ENCODE peak calls at places on chromosomes 11 and 22, in four cellular contexts. One of them, this sample, is unnamed.

GRCh38 chr11:78080818-78081495 is 1.3 kb upstream of the NDUFC2 start:
- DNase-seq in Calu3: peak
- DNase-seq in CD4-positive, alpha-beta memory T cell: no peak
- DNase-seq in T follicular helper cell: no peak
- DNase-seq in this sample: no peak

GRCh38 chr11:58301576-58301975 is 33.5 kb upstream of the OR10W1 start:
- DNase-seq in Calu3: no peak
- DNase-seq in CD4-positive, alpha-beta memory T cell: no peak
- DNase-seq in T follicular helper cell: no peak
- DNase-seq in this sample: no peak

GRCh38 chr22:46934746-46935491 is 172.5 kb downstream of the TBC1D22A start:
- DNase-seq in Calu3: peak
- DNase-seq in CD4-positive, alpha-beta memory T cell: no peak
- DNase-seq in T follicular helper cell: no peak
- DNase-seq in this sample: no peak

GRCh38 chr22:30893434-30894370 is 74.9 kb downstream of the MORC2 start:
- DNase-seq in Calu3: no peak
- DNase-seq in CD4-positive, alpha-beta memory T cell: peak
- DNase-seq in T follicular helper cell: no peak
- DNase-seq in this sample: peak

GRCh38 chr11:70005107-70005818 is 72.9 kb upstream of the ANO1 start:
- DNase-seq in Calu3: no peak
- DNase-seq in CD4-positive, alpha-beta memory T cell: no peak
- DNase-seq in T follicular helper cell: no peak
- DNase-seq in this sample: no peak

GRCh38 chr22:19407649-19408606 is 23.6 kb downstream of the HIRA start:
- DNase-seq in Calu3: no peak
- DNase-seq in CD4-positive, alpha-beta memory T cell: no peak
- DNase-seq in T follicular helper cell: no peak
- DNase-seq in this sample: no peak

GRCh38 chr22:29457730-29458129 is 19.3 kb downstream of the RFPL1 start:
- DNase-seq in Calu3: peak
- DNase-seq in CD4-positive, alpha-beta memory T cell: no peak
- DNase-seq in T follicular helper cell: no peak
- DNase-seq in this sample: no peak

GRCh38 chr11:35549787-35550186 is 24.4 kb upstream of the PAMR1 start:
- DNase-seq in Calu3: no peak
- DNase-seq in CD4-positive, alpha-beta memory T cell: no peak
- DNase-seq in T follicular helper cell: no peak
- DNase-seq in this sample: no peak

GRCh38 chr11:117946842-117947526 is 17.8 kb upstream of the TMPRSS13 start:
- DNase-seq in Calu3: peak
- DNase-seq in CD4-positive, alpha-beta memory T cell: peak
- DNase-seq in T follicular helper cell: peak
- DNase-seq in this sample: peak

GRCh38 chr22:22380098-22381030 is 128.2 kb downstream of the ZNF280B start:
- DNase-seq in Calu3: peak
- DNase-seq in CD4-positive, alpha-beta memory T cell: no peak
- DNase-seq in T follicular helper cell: no peak
- DNase-seq in this sample: no peak

GRCh38 chr11:117780456-117780855 is 16.6 kb downstream of the DSCAML1 start:
- DNase-seq in Calu3: no peak
- DNase-seq in CD4-positive, alpha-beta memory T cell: no peak
- DNase-seq in T follicular helper cell: no peak
- DNase-seq in this sample: no peak

GRCh38 chr11:76830639-76831312 is 29.9 kb upstream of the ACER3 start:
- DNase-seq in Calu3: no peak
- DNase-seq in CD4-positive, alpha-beta memory T cell: no peak
- DNase-seq in T follicular helper cell: no peak
- DNase-seq in this sample: no peak

GRCh38 chr11:45400594-45400993 is 114.5 kb upstream of the SYT13 start:
- DNase-seq in Calu3: no peak
- DNase-seq in CD4-positive, alpha-beta memory T cell: no peak
- DNase-seq in T follicular helper cell: no peak
- DNase-seq in this sample: no peak

GRCh38 chr11:995058-995751 is 41.3 kb downstream of the MUC6 start:
- DNase-seq in Calu3: no peak
- DNase-seq in CD4-positive, alpha-beta memory T cell: no peak
- DNase-seq in T follicular helper cell: no peak
- DNase-seq in this sample: no peak

GRCh38 chr11:9901931-9902330 is 238.1 kb downstream of the SWAP70 start:
- DNase-seq in Calu3: no peak
- DNase-seq in CD4-positive, alpha-beta memory T cell: no peak
- DNase-seq in T follicular helper cell: no peak
- DNase-seq in this sample: no peak

GRCh38 chr11:64888761-64889511 is 10.5 kb upstream of the EHD1 start:
- DNase-seq in Calu3: peak
- DNase-seq in CD4-positive, alpha-beta memory T cell: no peak
- DNase-seq in T follicular helper cell: no peak
- DNase-seq in this sample: no peak

GRCh38 chr11:119773016-119773415 is 44.0 kb upstream of the NECTIN1 start:
- DNase-seq in Calu3: no peak
- DNase-seq in CD4-positive, alpha-beta memory T cell: no peak
- DNase-seq in T follicular helper cell: no peak
- DNase-seq in this sample: no peak

GRCh38 chr11:134785660-134786284 is 373.7 kb upstream of the B3GAT1 start:
- DNase-seq in Calu3: no peak
- DNase-seq in CD4-positive, alpha-beta memory T cell: no peak
- DNase-seq in T follicular helper cell: no peak
- DNase-seq in this sample: no peak

GRCh38 chr11:76233196-76233921 is 27.1 kb upstream of the WNT11 start:
- DNase-seq in Calu3: no peak
- DNase-seq in CD4-positive, alpha-beta memory T cell: no peak
- DNase-seq in T follicular helper cell: no peak
- DNase-seq in this sample: no peak

GRCh38 chr22:23984430-23984829 is 4.5 kb downstream of the GSTT2 start:
- DNase-seq in Calu3: peak
- DNase-seq in CD4-positive, alpha-beta memory T cell: peak
- DNase-seq in T follicular helper cell: peak
- DNase-seq in this sample: no peak

GRCh38 chr11:121210445-121210970 is 82.1 kb upstream of the SC5D start:
- DNase-seq in Calu3: no peak
- DNase-seq in CD4-positive, alpha-beta memory T cell: no peak
- DNase-seq in T follicular helper cell: no peak
- DNase-seq in this sample: no peak

GRCh38 chr11:46808804-46809431 is 37.2 kb downstream of the CKAP5 start:
- DNase-seq in Calu3: no peak
- DNase-seq in CD4-positive, alpha-beta memory T cell: peak
- DNase-seq in T follicular helper cell: no peak
- DNase-seq in this sample: peak

GRCh38 chr22:24162377-24162927 is 18.8 kb upstream of the SUSD2 start:
- DNase-seq in Calu3: no peak
- DNase-seq in CD4-positive, alpha-beta memory T cell: no peak
- DNase-seq in T follicular helper cell: no peak
- DNase-seq in this sample: no peak

GRCh38 chr11:15941206-15941770 is 415.1 kb downstream of the SOX6 start:
- DNase-seq in Calu3: no peak
- DNase-seq in CD4-positive, alpha-beta memory T cell: no peak
- DNase-seq in T follicular helper cell: no peak
- DNase-seq in this sample: no peak

GRCh38 chr11:2304156-2305139 is 2.6 kb downstream of the TSPAN32 start:
- DNase-seq in Calu3: no peak
- DNase-seq in CD4-positive, alpha-beta memory T cell: no peak
- DNase-seq in T follicular helper cell: no peak
- DNase-seq in this sample: no peak

GRCh38 chr11:57639321-57640067 is 10.2 kb downstream of the YPEL4 start:
- DNase-seq in Calu3: no peak
- DNase-seq in CD4-positive, alpha-beta memory T cell: no peak
- DNase-seq in T follicular helper cell: no peak
- DNase-seq in this sample: no peak

GRCh38 chr11:57094206-57094940 is 87.4 kb upstream of the LRRC55 start:
- DNase-seq in Calu3: no peak
- DNase-seq in CD4-positive, alpha-beta memory T cell: no peak
- DNase-seq in T follicular helper cell: no peak
- DNase-seq in this sample: no peak

GRCh38 chr11:61193596-61193995 is 9.7 kb upstream of the PGA3 start:
- DNase-seq in Calu3: no peak
- DNase-seq in CD4-positive, alpha-beta memory T cell: no peak
- DNase-seq in T follicular helper cell: no peak
- DNase-seq in this sample: no peak

GRCh38 chr11:75779960-75780359 is 11.4 kb downstream of the DGAT2 start:
- DNase-seq in Calu3: no peak
- DNase-seq in CD4-positive, alpha-beta memory T cell: no peak
- DNase-seq in T follicular helper cell: no peak
- DNase-seq in this sample: no peak

GRCh38 chr11:1815311-1815710 is 19.5 kb upstream of the SYT8 start:
- DNase-seq in Calu3: no peak
- DNase-seq in CD4-positive, alpha-beta memory T cell: no peak
- DNase-seq in T follicular helper cell: no peak
- DNase-seq in this sample: no peak

This sample was measured in central memory CD4-positive, alpha-beta T cell.